ENCODE peak calls at places on chromosomes 6 and 20, in nine cellular contexts. One of them, this sample, is unnamed. For H3K4me1, the result is how much of the 10 kb centered on the place peaks cover.

GRCh38 chr6:144855812-144856531 is 570.8 kb downstream of the UTRN start:
- DNase-seq in left ventricle myocardium inferior: no peak
- DNase-seq in breast epithelium: no peak
- DNase-seq in cardiac muscle cell: no peak
- DNase-seq in pancreas: no peak
- DNase-seq in A549: no peak
- DNase-seq in adipocyte: no peak
- DNase-seq in CD8-positive, alpha-beta T cell: no peak
- DNase-seq in ovary: no peak
- DNase-seq in this sample: no peak

GRCh38 chr20:22719250-22719649 is 134.9 kb upstream of the FOXA2 start:
- DNase-seq in ovary: no peak
- DNase-seq in left ventricle myocardium inferior: peak
- DNase-seq in cardiac muscle cell: no peak
- DNase-seq in adipocyte: no peak
- DNase-seq in pancreas: no peak
- DNase-seq in CD8-positive, alpha-beta T cell: no peak
- DNase-seq in breast epithelium: no peak
- DNase-seq in A549: no peak
- DNase-seq in this sample: no peak

GRCh38 chr6:147906361-147906760 is 397.9 kb downstream of the SAMD5 start:
- DNase-seq in cardiac muscle cell: no peak
- DNase-seq in adipocyte: peak
- DNase-seq in left ventricle myocardium inferior: no peak
- DNase-seq in breast epithelium: no peak
- DNase-seq in CD8-positive, alpha-beta T cell: no peak
- DNase-seq in pancreas: no peak
- DNase-seq in ovary: no peak
- DNase-seq in A549: no peak
- DNase-seq in this sample: no peak

GRCh38 chr6:30748851-30749540 is 4.6 kb upstream of the IER3 start:
- DNase-seq in left ventricle myocardium inferior: no peak
- DNase-seq in cardiac muscle cell: no peak
- DNase-seq in CD8-positive, alpha-beta T cell: no peak
- DNase-seq in pancreas: no peak
- DNase-seq in ovary: no peak
- DNase-seq in breast epithelium: peak
- DNase-seq in adipocyte: peak
- DNase-seq in A549: no peak
- DNase-seq in this sample: peak

GRCh38 chr6:77249560-77249959 is 213.7 kb downstream of the HTR1B start:
- DNase-seq in CD8-positive, alpha-beta T cell: no peak
- DNase-seq in adipocyte: no peak
- DNase-seq in cardiac muscle cell: no peak
- DNase-seq in pancreas: no peak
- DNase-seq in ovary: no peak
- DNase-seq in left ventricle myocardium inferior: no peak
- DNase-seq in A549: no peak
- DNase-seq in breast epithelium: no peak
- DNase-seq in this sample: no peak

GRCh38 chr20:33531047-33531877 is 41.4 kb downstream of the CBFA2T2 start:
- DNase-seq in ovary: no peak
- DNase-seq in pancreas: no peak
- DNase-seq in adipocyte: peak
- DNase-seq in left ventricle myocardium inferior: no peak
- DNase-seq in breast epithelium: no peak
- DNase-seq in CD8-positive, alpha-beta T cell: no peak
- DNase-seq in A549: no peak
- DNase-seq in cardiac muscle cell: peak
- DNase-seq in this sample: no peak

GRCh38 chr6:76633259-76633658 is 560.8 kb upstream of the IMPG1 start:
- DNase-seq in adipocyte: no peak
- DNase-seq in breast epithelium: no peak
- DNase-seq in pancreas: no peak
- DNase-seq in cardiac muscle cell: no peak
- DNase-seq in CD8-positive, alpha-beta T cell: no peak
- DNase-seq in left ventricle myocardium inferior: no peak
- DNase-seq in A549: no peak
- DNase-seq in ovary: no peak
- DNase-seq in this sample: peak

GRCh38 chr20:36065427-36065998 is 89.0 kb upstream of the EPB41L1 start:
- DNase-seq in cardiac muscle cell: no peak
- DNase-seq in A549: no peak
- DNase-seq in breast epithelium: no peak
- DNase-seq in pancreas: no peak
- DNase-seq in adipocyte: no peak
- DNase-seq in left ventricle myocardium inferior: no peak
- DNase-seq in CD8-positive, alpha-beta T cell: no peak
- DNase-seq in ovary: peak
- DNase-seq in this sample: no peak

GRCh38 chr20:34515484-34516037 is 661 bp upstream of the DYNLRB1 start:
- DNase-seq in adipocyte: peak
- DNase-seq in cardiac muscle cell: peak
- DNase-seq in breast epithelium: peak
- DNase-seq in A549: no peak
- DNase-seq in left ventricle myocardium inferior: peak
- DNase-seq in CD8-positive, alpha-beta T cell: peak
- DNase-seq in pancreas: peak
- DNase-seq in ovary: peak
- DNase-seq in this sample: peak

DNA sequence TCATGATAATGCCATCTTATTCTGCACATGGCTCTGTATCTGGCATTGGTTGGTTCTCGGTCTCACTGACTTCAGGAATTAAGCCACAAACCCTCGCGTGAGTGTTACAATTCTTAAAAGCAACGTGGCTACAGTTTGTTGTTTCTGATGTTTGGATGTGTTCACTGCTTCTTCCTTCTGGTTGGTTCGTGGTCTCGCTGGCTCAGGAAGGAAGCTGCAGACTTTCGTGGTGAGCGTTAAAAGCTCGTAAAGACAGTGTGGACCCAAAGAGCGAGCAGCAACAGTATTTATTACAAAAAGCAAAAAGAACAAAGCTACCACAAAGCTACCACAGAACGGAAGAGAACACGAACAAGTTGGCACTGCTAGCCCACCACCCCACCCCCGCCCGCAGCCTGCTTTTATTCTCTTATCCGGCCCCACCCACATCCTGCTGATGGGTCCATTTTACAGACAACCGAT is 51.1 kb downstream of the MYLIP start:
- DNase-seq in ovary: no peak
- DNase-seq in breast epithelium: no peak
- DNase-seq in pancreas: no peak
- DNase-seq in adipocyte: no peak
- DNase-seq in A549: no peak
- DNase-seq in CD8-positive, alpha-beta T cell: peak
- DNase-seq in cardiac muscle cell: no peak
- DNase-seq in left ventricle myocardium inferior: no peak
- DNase-seq in this sample: no peak
- H3K4me1 ChIP-seq in ovary: under half
- H3K4me1 ChIP-seq in breast epithelium: under half
- H3K4me1 ChIP-seq in pancreas: under half
- H3K4me1 ChIP-seq in adipocyte: under half
- H3K4me1 ChIP-seq in A549: under half
- H3K4me1 ChIP-seq in CD8-positive, alpha-beta T cell: under half
- H3K4me1 ChIP-seq in cardiac muscle cell: under half
- H3K4me1 ChIP-seq in left ventricle myocardium inferior: under half
- H3K4me1 ChIP-seq in this sample: half or more

DNA sequence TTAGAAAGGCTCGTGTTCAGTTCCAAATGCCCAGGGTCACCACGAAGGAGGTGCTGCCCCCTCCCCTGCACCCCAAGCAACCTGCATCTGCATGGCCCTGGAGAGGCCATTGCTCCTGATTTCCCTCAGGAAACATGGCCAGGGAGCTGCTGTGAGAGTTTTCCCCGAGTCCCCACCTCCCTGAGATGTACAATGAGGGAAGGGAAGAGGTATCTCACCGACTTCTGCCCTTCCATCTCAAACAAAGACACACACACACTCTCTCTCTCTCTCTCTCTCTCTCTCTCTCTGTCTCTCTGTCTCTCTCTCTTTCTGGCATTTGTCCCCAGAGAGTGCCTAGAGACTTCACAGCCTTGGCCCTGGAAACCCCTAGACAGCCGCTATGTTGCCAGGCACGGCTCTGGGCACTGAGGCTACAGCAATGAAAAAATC is 120.4 kb downstream of the MRPL14 start:
- DNase-seq in ovary: no peak
- DNase-seq in CD8-positive, alpha-beta T cell: no peak
- DNase-seq in A549: no peak
- DNase-seq in cardiac muscle cell: no peak
- DNase-seq in adipocyte: no peak
- DNase-seq in pancreas: no peak
- DNase-seq in breast epithelium: no peak
- DNase-seq in left ventricle myocardium inferior: no peak
- DNase-seq in this sample: no peak
- H3K4me1 ChIP-seq in ovary: under half
- H3K4me1 ChIP-seq in CD8-positive, alpha-beta T cell: under half
- H3K4me1 ChIP-seq in A549: half or more
- H3K4me1 ChIP-seq in cardiac muscle cell: half or more
- H3K4me1 ChIP-seq in adipocyte: under half
- H3K4me1 ChIP-seq in pancreas: under half
- H3K4me1 ChIP-seq in breast epithelium: under half
- H3K4me1 ChIP-seq in left ventricle myocardium inferior: half or more
- H3K4me1 ChIP-seq in this sample: under half

GRCh38 chr20:50754420-50754819 is 23.0 kb downstream of the PARD6B start:
- DNase-seq in ovary: no peak
- DNase-seq in pancreas: no peak
- DNase-seq in left ventricle myocardium inferior: no peak
- DNase-seq in A549: no peak
- DNase-seq in cardiac muscle cell: no peak
- DNase-seq in CD8-positive, alpha-beta T cell: no peak
- DNase-seq in breast epithelium: no peak
- DNase-seq in adipocyte: no peak
- DNase-seq in this sample: no peak

GRCh38 chr20:50756447-50756846 is 25.1 kb downstream of the PARD6B start:
- DNase-seq in pancreas: no peak
- DNase-seq in ovary: no peak
- DNase-seq in left ventricle myocardium inferior: no peak
- DNase-seq in CD8-positive, alpha-beta T cell: no peak
- DNase-seq in cardiac muscle cell: no peak
- DNase-seq in breast epithelium: no peak
- DNase-seq in adipocyte: no peak
- DNase-seq in A549: no peak
- DNase-seq in this sample: no peak

GRCh38 chr20:50750145-50750671 is 18.8 kb downstream of the PARD6B start:
- DNase-seq in A549: no peak
- DNase-seq in breast epithelium: peak
- DNase-seq in adipocyte: peak
- DNase-seq in ovary: no peak
- DNase-seq in left ventricle myocardium inferior: no peak
- DNase-seq in CD8-positive, alpha-beta T cell: no peak
- DNase-seq in pancreas: no peak
- DNase-seq in cardiac muscle cell: no peak
- DNase-seq in this sample: no peak

GRCh38 chr20:50758469-50758868 is 27.1 kb downstream of the PARD6B start:
- DNase-seq in pancreas: no peak
- DNase-seq in ovary: no peak
- DNase-seq in A549: no peak
- DNase-seq in adipocyte: no peak
- DNase-seq in breast epithelium: no peak
- DNase-seq in left ventricle myocardium inferior: no peak
- DNase-seq in CD8-positive, alpha-beta T cell: no peak
- DNase-seq in cardiac muscle cell: no peak
- DNase-seq in this sample: no peak

GRCh38 chr20:50753152-50753551 is 21.8 kb downstream of the PARD6B start:
- DNase-seq in breast epithelium: no peak
- DNase-seq in cardiac muscle cell: no peak
- DNase-seq in ovary: no peak
- DNase-seq in A549: no peak
- DNase-seq in adipocyte: no peak
- DNase-seq in CD8-positive, alpha-beta T cell: no peak
- DNase-seq in left ventricle myocardium inferior: no peak
- DNase-seq in pancreas: no peak
- DNase-seq in this sample: no peak
- H3K4me1 ChIP-seq in breast epithelium: under half
- H3K4me1 ChIP-seq in cardiac muscle cell: under half
- H3K4me1 ChIP-seq in ovary: under half
- H3K4me1 ChIP-seq in A549: under half
- H3K4me1 ChIP-seq in adipocyte: under half
- H3K4me1 ChIP-seq in CD8-positive, alpha-beta T cell: under half
- H3K4me1 ChIP-seq in left ventricle myocardium inferior: under half
- H3K4me1 ChIP-seq in pancreas: under half
- H3K4me1 ChIP-seq in this sample: half or more

DNA sequence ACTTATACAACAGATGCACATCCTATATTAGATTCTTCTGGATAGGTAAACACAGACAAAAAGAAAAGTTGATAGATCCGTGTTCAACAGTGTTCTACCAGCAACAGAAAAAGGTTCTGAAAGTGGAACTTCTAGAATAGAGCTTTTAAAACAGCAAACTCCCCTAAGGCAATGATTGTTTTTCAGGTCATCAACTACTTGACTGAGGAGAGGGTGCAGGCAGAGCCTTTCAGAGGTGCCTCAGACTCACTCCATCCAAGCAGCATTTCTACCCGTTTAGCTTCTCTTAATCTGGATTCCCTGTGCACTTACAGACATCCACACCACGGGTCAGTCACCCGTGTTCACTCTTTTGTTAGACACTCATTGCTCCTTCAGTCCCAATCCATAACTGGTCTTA is 28.9 kb downstream of the FYN start:
- DNase-seq in ovary: no peak
- DNase-seq in left ventricle myocardium inferior: no peak
- DNase-seq in cardiac muscle cell: peak
- DNase-seq in pancreas: no peak
- DNase-seq in A549: no peak
- DNase-seq in breast epithelium: no peak
- DNase-seq in CD8-positive, alpha-beta T cell: no peak
- DNase-seq in adipocyte: no peak
- DNase-seq in this sample: no peak
- H3K4me1 ChIP-seq in ovary: under half
- H3K4me1 ChIP-seq in left ventricle myocardium inferior: half or more
- H3K4me1 ChIP-seq in cardiac muscle cell: half or more
- H3K4me1 ChIP-seq in pancreas: under half
- H3K4me1 ChIP-seq in A549: under half
- H3K4me1 ChIP-seq in breast epithelium: under half
- H3K4me1 ChIP-seq in CD8-positive, alpha-beta T cell: half or more
- H3K4me1 ChIP-seq in adipocyte: under half
- H3K4me1 ChIP-seq in this sample: under half

DNA sequence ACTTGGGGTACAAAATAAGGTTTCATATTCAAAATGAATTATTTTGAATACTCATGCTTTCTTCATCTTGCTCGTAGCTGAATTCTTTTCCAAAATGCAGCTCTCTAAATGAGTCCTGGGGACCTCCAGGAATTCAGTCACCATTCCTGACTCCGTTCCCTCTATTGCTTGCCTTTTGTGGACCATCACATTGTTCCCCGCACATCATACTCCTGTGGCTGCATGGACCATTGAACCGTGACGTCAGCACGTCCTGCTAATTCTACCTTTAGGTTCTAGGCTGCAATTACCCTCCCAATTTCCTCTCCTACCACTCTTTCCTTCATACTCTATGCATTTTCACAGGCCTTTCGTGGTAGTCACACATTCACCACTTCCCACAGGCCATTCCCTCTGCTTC is 173.1 kb upstream of the ID4 start:
- DNase-seq in left ventricle myocardium inferior: no peak
- DNase-seq in breast epithelium: no peak
- DNase-seq in ovary: no peak
- DNase-seq in A549: no peak
- DNase-seq in pancreas: no peak
- DNase-seq in adipocyte: no peak
- DNase-seq in cardiac muscle cell: no peak
- DNase-seq in CD8-positive, alpha-beta T cell: no peak
- DNase-seq in this sample: no peak
- H3K4me1 ChIP-seq in left ventricle myocardium inferior: under half
- H3K4me1 ChIP-seq in breast epithelium: under half
- H3K4me1 ChIP-seq in ovary: under half
- H3K4me1 ChIP-seq in A549: under half
- H3K4me1 ChIP-seq in pancreas: under half
- H3K4me1 ChIP-seq in adipocyte: under half
- H3K4me1 ChIP-seq in cardiac muscle cell: under half
- H3K4me1 ChIP-seq in CD8-positive, alpha-beta T cell: under half
- H3K4me1 ChIP-seq in this sample: under half

GRCh38 chr6:1280666-1281300 is 31.1 kb upstream of the FOXQ1 start:
- DNase-seq in CD8-positive, alpha-beta T cell: no peak
- DNase-seq in breast epithelium: no peak
- DNase-seq in ovary: no peak
- DNase-seq in left ventricle myocardium inferior: no peak
- DNase-seq in A549: no peak
- DNase-seq in cardiac muscle cell: no peak
- DNase-seq in pancreas: no peak
- DNase-seq in adipocyte: no peak
- DNase-seq in this sample: no peak
- H3K4me1 ChIP-seq in CD8-positive, alpha-beta T cell: under half
- H3K4me1 ChIP-seq in breast epithelium: under half
- H3K4me1 ChIP-seq in ovary: under half
- H3K4me1 ChIP-seq in left ventricle myocardium inferior: under half
- H3K4me1 ChIP-seq in A549: under half
- H3K4me1 ChIP-seq in cardiac muscle cell: under half
- H3K4me1 ChIP-seq in pancreas: under half
- H3K4me1 ChIP-seq in adipocyte: under half
- H3K4me1 ChIP-seq in this sample: under half

This sample was measured in Caco-2.